ENCODE peak calls at places on chromosomes 2 and 18, in six cellular contexts. One of them, this sample, is unnamed.

GRCh38 chr2:176854062-176854461 is 358.5 kb upstream of the HNRNPA3 start:
- DNase-seq in activated gamma-delta T cell treated with Interleukin-2 at 50 U/mL for 16 hours: no peak
- DNase-seq in GM20000: no peak
- DNase-seq in Panc1: no peak
- DNase-seq in PC-9: no peak
- DNase-seq in dermis microvascular lymphatic vessel endothelial cell: no peak
- DNase-seq in this sample: no peak

GRCh38 chr2:187842978-187843847 is 289.0 kb upstream of the TFPI start:
- DNase-seq in Panc1: peak
- DNase-seq in GM20000: peak
- DNase-seq in activated gamma-delta T cell treated with Interleukin-2 at 50 U/mL for 16 hours: no peak
- DNase-seq in PC-9: no peak
- DNase-seq in dermis microvascular lymphatic vessel endothelial cell: peak
- DNase-seq in this sample: peak

GRCh38 chr2:158004131-158004530 is 97.5 kb upstream of the UPP2 start:
- DNase-seq in Panc1: no peak
- DNase-seq in GM20000: no peak
- DNase-seq in activated gamma-delta T cell treated with Interleukin-2 at 50 U/mL for 16 hours: no peak
- DNase-seq in PC-9: no peak
- DNase-seq in dermis microvascular lymphatic vessel endothelial cell: no peak
- DNase-seq in this sample: no peak

GRCh38 chr2:73074110-73075069 is 2.9 kb upstream of the SFXN5 start:
- DNase-seq in Panc1: no peak
- DNase-seq in activated gamma-delta T cell treated with Interleukin-2 at 50 U/mL for 16 hours: no peak
- DNase-seq in GM20000: no peak
- DNase-seq in PC-9: no peak
- DNase-seq in dermis microvascular lymphatic vessel endothelial cell: no peak
- DNase-seq in this sample: no peak

GRCh38 chr2:126908721-126909177 is 10.1 kb downstream of the TEX51 start:
- DNase-seq in activated gamma-delta T cell treated with Interleukin-2 at 50 U/mL for 16 hours: no peak
- DNase-seq in PC-9: no peak
- DNase-seq in Panc1: no peak
- DNase-seq in dermis microvascular lymphatic vessel endothelial cell: no peak
- DNase-seq in GM20000: no peak
- DNase-seq in this sample: no peak

GRCh38 chr2:120858764-120859525 is 123.3 kb downstream of the GLI2 start:
- DNase-seq in GM20000: no peak
- DNase-seq in activated gamma-delta T cell treated with Interleukin-2 at 50 U/mL for 16 hours: no peak
- DNase-seq in dermis microvascular lymphatic vessel endothelial cell: no peak
- DNase-seq in PC-9: no peak
- DNase-seq in Panc1: no peak
- DNase-seq in this sample: no peak

GRCh38 chr2:181822097-181822496 is 69.4 kb upstream of the ITPRID2 start:
- DNase-seq in dermis microvascular lymphatic vessel endothelial cell: no peak
- DNase-seq in activated gamma-delta T cell treated with Interleukin-2 at 50 U/mL for 16 hours: no peak
- DNase-seq in Panc1: no peak
- DNase-seq in GM20000: no peak
- DNase-seq in PC-9: no peak
- DNase-seq in this sample: no peak

GRCh38 chr2:203631068-203631757 is 75.2 kb upstream of the CD28 start:
- DNase-seq in activated gamma-delta T cell treated with Interleukin-2 at 50 U/mL for 16 hours: no peak
- DNase-seq in GM20000: no peak
- DNase-seq in dermis microvascular lymphatic vessel endothelial cell: no peak
- DNase-seq in Panc1: peak
- DNase-seq in PC-9: no peak
- DNase-seq in this sample: no peak

GRCh38 chr18:41501848-41502247 is 453.2 kb upstream of the PIK3C3 start:
- DNase-seq in PC-9: no peak
- DNase-seq in dermis microvascular lymphatic vessel endothelial cell: no peak
- DNase-seq in GM20000: no peak
- DNase-seq in activated gamma-delta T cell treated with Interleukin-2 at 50 U/mL for 16 hours: no peak
- DNase-seq in Panc1: no peak
- DNase-seq in this sample: no peak

GRCh38 chr2:59957539-59957938 is 595.9 kb downstream of the BCL11A start:
- DNase-seq in activated gamma-delta T cell treated with Interleukin-2 at 50 U/mL for 16 hours: no peak
- DNase-seq in PC-9: no peak
- DNase-seq in dermis microvascular lymphatic vessel endothelial cell: no peak
- DNase-seq in Panc1: no peak
- DNase-seq in GM20000: no peak
- DNase-seq in this sample: no peak

GRCh38 chr18:27656167-27656778 is 471.2 kb upstream of the CHST9 start:
- DNase-seq in activated gamma-delta T cell treated with Interleukin-2 at 50 U/mL for 16 hours: no peak
- DNase-seq in GM20000: no peak
- DNase-seq in PC-9: no peak
- DNase-seq in dermis microvascular lymphatic vessel endothelial cell: no peak
- DNase-seq in Panc1: peak
- DNase-seq in this sample: no peak

This sample was measured in endothelial cell of umbilical vein.